ENCODE peak calls at places on chromosomes 7 and 10, in seven cellular contexts. E is ovary, X is adrenal gland, T is body of pancreas, P is suprapubic skin, N is heart left ventricle, H is IMR-90. U is an unnamed sample.

GRCh38 chr10:119726291-119727261 is 726 bp downstream of the INPP5F start:
- DNase-seq in H (no peak), P (no peak), E (peak; percentile 18), N (peak; percentile 54), T (peak; percentile 64), X (no peak), U (no peak)

GRCh38 chr7:141575654-141576448 is 24.6 kb downstream of the AGK start:
- DNase-seq in H (peak; percentile 64), P (no peak), N (no peak), E (no peak), T (no peak), X (no peak), U (no peak)

GRCh38 chr7:135960709-135961451 is 16.3 kb downstream of the MTPN start:
- DNase-seq in X (no peak), H (peak; percentile 4), N (no peak), T (no peak), E (no peak), P (no peak), U (no peak)

GRCh38 chr10:30447125-30447799 is 13.3 kb downstream of the MAP3K8 start:
- DNase-seq in P (no peak), X (no peak), T (no peak), H (peak; percentile 95), N (no peak), E (no peak), U (no peak)

GRCh38 chr7:38699481-38699880 is 68.3 kb upstream of the AMPH start:
- DNase-seq in E (no peak), H (peak; percentile 50), X (no peak), T (no peak), N (no peak), P (no peak), U (no peak)

GRCh38 chr7:24932389-24932788 is 47.6 kb downstream of the OSBPL3 start:
- DNase-seq in H (no peak), E (no peak), N (no peak), X (no peak), T (no peak), P (no peak), U (no peak)

GRCh38 chr7:38068461-38068860 is 109.6 kb upstream of the STARD3NL start:
- DNase-seq in E (no peak), P (no peak), H (no peak), T (no peak), X (no peak), N (no peak), U (no peak)

GRCh38 chr7:143367972-143368371 is 5.5 kb upstream of the FAM131B start:
- DNase-seq in X (no peak), N (no peak), E (no peak), T (peak; percentile 40), P (no peak), H (no peak), U (no peak)

GRCh38 chr7:127619681-127620405 is 1.9 kb upstream of the PAX4 start:
- DNase-seq in H (no peak), P (no peak), E (no peak), N (no peak), X (no peak), T (peak; percentile 17), U (no peak)

GRCh38 chr7:127618775-127619174 is 833 bp upstream of the PAX4 start:
- DNase-seq in H (no peak), N (no peak), T (no peak), X (no peak), P (no peak), E (no peak), U (no peak)

GRCh38 chr7:127618042-127618441 is at the start of gene PAX4:
- DNase-seq in H (no peak), N (no peak), X (no peak), E (no peak), P (no peak), T (no peak), U (no peak)

GRCh38 chr7:127616709-127617108 is 1.2 kb downstream of the PAX4 start:
- DNase-seq in N (no peak), E (no peak), P (no peak), T (no peak), H (no peak), X (no peak), U (no peak)

DNA sequence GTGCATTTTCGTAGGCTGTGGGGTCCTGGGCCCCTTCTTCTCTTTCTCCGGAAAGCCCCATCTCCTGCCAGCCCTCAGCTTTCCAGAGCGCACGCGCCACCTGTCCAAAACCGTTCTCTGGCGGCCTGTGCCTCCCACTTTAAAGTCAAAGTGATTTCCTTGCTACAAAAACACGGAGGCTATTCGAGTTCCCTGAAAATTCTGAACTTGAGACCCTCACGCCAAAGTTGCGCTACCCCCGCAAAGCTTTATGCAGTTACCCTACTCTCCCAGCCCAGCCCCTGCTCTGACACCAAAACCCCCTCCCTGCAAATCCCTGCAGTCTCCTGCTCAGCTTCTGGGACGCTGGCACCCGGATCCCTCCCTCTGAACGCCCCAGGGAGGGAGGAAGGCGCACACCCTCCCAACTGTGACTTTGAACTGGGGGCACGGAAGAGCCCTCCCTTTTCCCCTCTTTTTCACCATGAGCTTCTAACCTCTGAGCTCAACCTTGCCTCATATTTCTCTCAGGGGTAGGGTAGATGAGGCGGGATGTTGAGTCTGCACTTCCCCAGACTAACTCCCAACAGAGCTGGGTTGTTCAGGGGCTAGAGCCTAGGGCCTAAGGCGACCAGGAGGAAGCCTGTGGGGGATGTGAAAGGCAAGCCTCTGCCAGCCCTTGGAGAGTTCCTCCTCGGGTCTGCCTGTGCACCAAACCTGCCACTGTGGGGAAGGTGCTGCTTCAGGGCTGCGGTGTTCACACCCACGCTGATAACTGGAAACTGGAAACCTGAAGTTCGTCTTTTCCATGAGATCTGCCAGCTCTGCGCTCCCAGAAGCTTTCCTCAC is 2.7 kb upstream of the PAX4 start:
- DNase-seq in X (no peak), N (no peak), P (no peak), H (no peak), E (no peak), T (no peak), U (no peak)
- H3K27me3 ChIP-seq in X (peaks cover 27% of the 10 kb centered on the region), N (no peaks in the 10 kb centered on the region), P (peaks cover 53% of the 10 kb centered on the region), H (peaks cover 63% of the 10 kb centered on the region), E (no peaks in the 10 kb centered on the region), T (no peaks in the 10 kb centered on the region), U (no peaks in the 10 kb centered on the region)

GRCh38 chr10:5449227-5449626 is 36.9 kb downstream of the NET1 start:
- DNase-seq in T (no peak), X (no peak), P (no peak), N (no peak), E (no peak), H (no peak), U (no peak)

GRCh38 chr10:5446390-5446926 is 34.1 kb downstream of the NET1 start:
- DNase-seq in P (peak; percentile 95), E (peak; percentile 96), H (peak; percentile 84), N (peak; percentile 93), X (peak; percentile 95), T (peak; percentile 98), U (peak; percentile 41)

GRCh38 chr10:5447071-5447470 is 34.7 kb downstream of the NET1 start:
- DNase-seq in T (no peak), H (peak; percentile 46), P (no peak), X (no peak), N (no peak), E (no peak), U (no peak)

GRCh38 chr10:5448333-5449048 is 36.1 kb downstream of the NET1 start:
- DNase-seq in N (no peak), H (no peak), X (no peak), T (no peak), P (no peak), E (no peak), U (no peak)

DNA sequence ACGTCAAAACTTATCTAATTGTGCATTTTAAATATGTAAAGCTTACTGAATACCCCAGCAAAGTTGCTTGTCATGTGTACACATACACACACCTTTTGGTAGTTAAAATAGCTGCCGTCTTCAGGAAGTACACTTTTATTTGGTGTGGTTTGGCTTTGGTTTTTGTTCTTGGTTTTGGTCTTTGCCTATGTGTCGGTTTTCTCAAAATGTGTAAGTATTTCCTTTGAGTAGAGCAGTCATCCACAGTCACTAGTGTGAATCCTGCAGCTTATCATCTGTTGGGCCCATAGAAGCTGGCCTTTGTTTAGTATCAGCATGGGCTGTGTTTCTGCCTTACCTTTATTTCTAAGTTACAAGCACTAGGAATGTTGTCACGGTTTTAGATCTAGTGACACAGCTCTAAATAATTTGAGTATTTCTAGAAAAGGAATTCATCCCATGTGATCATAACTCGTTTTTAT is 35.3 kb downstream of the NET1 start:
- DNase-seq in H (peak; percentile 14), E (no peak), T (no peak), X (no peak), N (no peak), P (no peak), U (no peak)
- TF ChIP-seq POLR2A in H (no peak), E (no peak), T (peak; percentile 38), X (no peak), N (no peak), P (no peak), U (no peak)

GRCh38 chr7:46811529-46811928 is 770.4 kb downstream of the TNS3 start:
- DNase-seq in T (no peak), X (peak; percentile 26), N (peak; percentile 69), P (no peak), E (peak; percentile 67), H (peak; percentile 97), U (no peak)
- H3K27ac ChIP-seq in T (no peak overlapping the region), X (no peak overlapping the region), N (peak overlapping the region; percentile 37), P (no peak overlapping the region), E (no peak overlapping the region), H (no peak overlapping the region), U (no peak overlapping the region)

GRCh38 chr10:23200997-23201652 is 9.0 kb downstream of the PTF1A start:
- DNase-seq in X (no peak), P (no peak), T (peak; percentile 60), E (no peak), N (no peak), H (no peak), U (no peak)

GRCh38 chr10:23201837-23202236 is 9.7 kb downstream of the PTF1A start:
- DNase-seq in P (no peak), E (no peak), N (no peak), H (no peak), T (no peak), X (no peak), U (no peak)

GRCh38 chr10:23204773-23205172 is 12.7 kb downstream of the PTF1A start:
- DNase-seq in E (no peak), T (peak; percentile 62), N (no peak), H (no peak), X (no peak), P (no peak), U (no peak)

GRCh38 chr10:23202736-23203135 is 10.6 kb downstream of the PTF1A start:
- DNase-seq in T (peak; percentile 78), E (no peak), N (no peak), P (no peak), X (no peak), H (no peak), U (no peak)

DNA sequence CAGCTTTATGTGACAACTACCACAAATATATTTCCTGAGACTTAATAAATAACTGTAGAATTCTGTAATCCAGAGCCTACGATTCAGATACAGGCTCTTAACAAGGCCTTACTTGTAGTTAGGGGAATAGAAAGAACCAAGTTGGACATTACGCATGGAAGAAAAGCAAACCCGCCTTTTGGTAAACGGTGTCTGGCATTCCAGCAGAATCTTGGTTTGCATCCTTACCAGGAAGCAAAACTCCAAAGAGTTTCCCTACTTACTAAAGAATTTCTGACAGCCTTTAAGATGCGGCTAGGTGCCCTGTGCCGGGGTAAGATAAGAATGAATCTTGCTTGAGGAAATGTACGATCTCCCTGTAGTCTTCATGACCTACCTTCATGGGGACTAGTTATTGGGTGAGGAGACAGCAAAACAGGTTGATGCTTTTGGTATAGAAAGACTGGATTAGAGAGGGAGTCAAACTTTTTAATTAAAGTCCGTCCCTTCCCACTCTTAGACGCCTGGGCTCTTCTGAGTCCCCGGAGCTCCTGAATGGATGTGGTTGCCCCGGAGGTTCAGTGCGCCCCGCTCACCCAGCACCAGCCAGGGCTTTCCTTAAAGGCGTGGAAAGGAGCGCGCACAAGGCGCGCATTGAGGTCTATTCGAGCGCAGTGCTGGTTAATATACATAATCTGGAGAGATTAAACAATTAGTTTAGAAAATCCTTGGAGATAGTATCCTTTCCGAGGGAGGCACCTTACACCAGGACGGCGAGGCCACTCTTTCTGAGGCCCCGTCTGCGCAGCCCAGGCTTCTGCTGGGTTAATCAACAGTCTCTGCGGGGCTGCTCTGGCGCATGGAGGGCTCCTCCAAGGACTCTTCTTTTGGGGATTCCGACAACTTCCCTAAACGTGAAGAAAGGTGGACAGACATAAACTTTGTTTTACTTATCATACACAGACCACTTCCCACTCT is 11.5 kb downstream of the PTF1A start:
- DNase-seq in P (no peak), H (no peak), T (no peak), E (no peak), N (no peak), X (no peak), U (no peak)
- H3K27me3 ChIP-seq in P (peaks cover 66% of the 10 kb centered on the region), H (peaks cover 24% of the 10 kb centered on the region), T (no peaks in the 10 kb centered on the region), E (no peaks in the 10 kb centered on the region), N (peaks cover 59% of the 10 kb centered on the region), X (peaks cover 38% of the 10 kb centered on the region), U (no peaks in the 10 kb centered on the region)